ENCODE peak calls at places on chromosomes 12 and 14, in eight cellular contexts. R is uterus, G is tibial artery, C is gastrocnemius medialis, B is psoas muscle, V is RWPE1, F is substantia nigra, I is astrocyte. Z is an unnamed sample.

GRCh38 chr12:110501378-110501721 is 561 bp downstream of the VPS29 start:
- DNase-seq in F (no peak), B (peak), I (peak), V (no peak), C (peak), G (peak), R (peak), Z (no peak)

GRCh38 chr12:116015525-116015924 is 262.0 kb downstream of the MED13L start:
- DNase-seq in I (peak), V (peak), C (no peak), F (no peak), G (no peak), B (no peak), R (no peak), Z (no peak)

GRCh38 chr12:130478786-130479185 is 141.1 kb downstream of the PIWIL1 start:
- DNase-seq in F (no peak), B (no peak), V (no peak), R (no peak), C (no peak), G (no peak), I (no peak), Z (no peak)

GRCh38 chr12:123063535-123063934 is 83.1 kb downstream of the ARL6IP4 start:
- DNase-seq in I (no peak), C (no peak), V (no peak), G (no peak), F (no peak), R (no peak), B (no peak), Z (no peak)

GRCh38 chr14:52700701-52701172 is 5.4 kb upstream of the ERO1A start:
- DNase-seq in B (no peak), V (peak), R (no peak), I (no peak), F (no peak), G (no peak), C (no peak), Z (no peak)

GRCh38 chr12:26434299-26434915 is 239.0 kb downstream of the SSPN start:
- DNase-seq in B (no peak), G (no peak), R (no peak), V (peak), C (no peak), I (peak), F (peak), Z (no peak)

GRCh38 chr12:58757422-58757821 is 162.9 kb downstream of the LRIG3 start:
- DNase-seq in B (no peak), I (peak), R (no peak), C (no peak), G (no peak), F (no peak), V (no peak), Z (no peak)

GRCh38 chr14:94775082-94775874 is 5.4 kb upstream of the GSC start:
- DNase-seq in R (no peak), V (no peak), F (no peak), B (no peak), G (no peak), I (no peak), C (no peak), Z (no peak)

GRCh38 chr14:69238883-69239282 is 21.1 kb upstream of the GALNT16 start:
- DNase-seq in F (no peak), R (no peak), C (no peak), G (no peak), V (no peak), I (no peak), B (no peak), Z (no peak)

GRCh38 chr12:79983492-79983891 is 48.6 kb upstream of the PPP1R12A start:
- DNase-seq in V (peak), C (no peak), I (peak), F (no peak), R (no peak), B (no peak), G (no peak), Z (no peak)

GRCh38 chr14:105938055-105938863 is 411.9 kb downstream of the TMEM121 start:
- DNase-seq in R (no peak), F (no peak), C (no peak), B (no peak), G (no peak), V (no peak), I (no peak), Z (no peak)

GRCh38 chr14:53355581-53356112 is 202.5 kb upstream of the DDHD1 start:
- DNase-seq in V (peak), G (no peak), B (no peak), F (no peak), C (no peak), I (peak), R (no peak), Z (no peak)

GRCh38 chr12:82097877-82098276 is 260.3 kb downstream of the CCDC59 start:
- DNase-seq in R (no peak), F (no peak), B (no peak), I (no peak), V (no peak), G (no peak), C (no peak), Z (no peak)

GRCh38 chr14:54166049-54166950 is 209.7 kb upstream of the BMP4 start:
- DNase-seq in F (no peak), I (no peak), R (no peak), V (no peak), B (no peak), G (no peak), C (no peak), Z (no peak)

GRCh38 chr12:74328623-74329022 is 209.0 kb upstream of the ATXN7L3B start:
- DNase-seq in B (no peak), I (no peak), C (no peak), G (no peak), R (no peak), F (no peak), V (no peak), Z (no peak)

GRCh38 chr14:103886304-103887169 is 39.2 kb upstream of the PPP1R13B start:
- DNase-seq in I (no peak), B (no peak), R (no peak), G (no peak), F (no peak), C (no peak), V (no peak), Z (no peak)

GRCh38 chr12:121576851-121577391 is 3.9 kb downstream of the KDM2B start:
- DNase-seq in V (peak), R (peak), F (no peak), B (no peak), G (no peak), C (no peak), I (peak), Z (no peak)

GRCh38 chr12:1189163-1189562 is 198.1 kb downstream of the ERC1 start:
- DNase-seq in F (no peak), B (no peak), G (no peak), C (no peak), V (peak), R (no peak), I (no peak), Z (no peak)

GRCh38 chr14:66600416-66600815 is 92.5 kb downstream of the GPHN start:
- DNase-seq in V (no peak), B (no peak), G (no peak), C (no peak), R (no peak), I (peak), F (no peak), Z (no peak)

DNA sequence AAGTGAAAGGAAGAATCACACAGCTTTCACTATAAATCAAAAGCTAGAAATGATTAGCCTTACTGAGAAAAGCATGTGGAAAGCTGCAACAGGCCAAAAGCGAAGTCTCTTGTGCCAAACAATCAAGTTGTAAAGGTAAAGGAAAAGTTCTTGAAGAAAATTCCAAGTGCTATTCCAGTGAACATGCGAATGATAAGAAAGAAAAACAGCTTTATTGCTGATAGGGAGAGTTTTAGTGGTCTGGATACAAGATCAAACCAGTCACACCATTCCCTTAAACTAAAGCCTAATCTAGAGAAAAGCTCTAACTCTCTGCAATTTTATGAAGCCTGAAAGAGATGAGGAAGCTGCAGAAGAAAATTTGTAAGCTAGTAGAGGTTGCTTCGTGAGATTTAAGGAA is 190.9 kb downstream of the BTG1 start:
- DNase-seq in B (no peak), V (no peak), R (no peak), C (no peak), F (no peak), G (no peak), I (no peak), Z (no peak)
- H3K27ac ChIP-seq in B (no peak), V (no peak), R (no peak), C (no peak), F (no peak), G (no peak), I (no peak), Z (no peak)

GRCh38 chr14:26960049-26960688 is 362.3 kb upstream of the NOVA1 start:
- DNase-seq in I (no peak), V (no peak), F (no peak), R (no peak), G (no peak), B (no peak), C (no peak), Z (no peak)
- H3K27ac ChIP-seq in I (no peak), V (no peak), F (no peak), R (no peak), G (no peak), B (no peak), C (no peak), Z (no peak)

DNA sequence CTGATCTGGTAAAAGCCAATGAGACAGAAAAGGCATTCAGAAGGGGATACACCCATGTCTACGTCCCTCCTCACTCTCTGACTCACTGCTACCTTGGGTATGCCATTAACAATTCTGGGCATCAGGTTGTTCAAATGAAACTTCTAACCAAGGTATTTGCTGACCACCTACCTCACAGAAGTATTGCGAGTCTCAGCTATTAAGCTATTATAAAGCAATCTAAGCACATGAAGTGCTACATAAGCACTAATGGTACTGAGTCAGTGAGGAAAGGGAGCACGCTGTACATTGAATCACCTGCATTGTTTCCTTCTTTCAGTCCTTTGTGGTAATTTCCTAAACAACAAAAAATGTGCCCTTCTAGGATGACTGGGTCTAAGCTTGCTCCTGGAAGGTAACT is 62.8 kb upstream of the CCDC91 start:
- DNase-seq in F (no peak), R (no peak), I (peak), G (no peak), V (peak), B (no peak), C (no peak), Z (no peak)
- H3K27ac ChIP-seq in F (no peak), R (no peak), I (no peak), G (no peak), V (no peak), B (no peak), C (no peak), Z (no peak)

GRCh38 chr14:99579903-99580570 is 24.0 kb downstream of the CCDC85C start:
- DNase-seq in C (no peak), G (no peak), I (peak), B (no peak), R (peak), F (no peak), V (peak), Z (no peak)
- H3K27ac ChIP-seq in C (no peak), G (no peak), I (peak), B (peak), R (peak), F (no peak), V (peak), Z (no peak)

Z was measured in caudate nucleus.